ENCODE peak calls at places on chromosome 19, in ten cellular contexts. R is CD8-positive, alpha-beta memory T cell; W is Calu3; N is NCI-H2081; S is activated CD4-positive, alpha-beta T cell treated with anti-CD3 and anti-CD28 coated beads for 24 hours; M is fibroblast of pulmonary artery; Z is HEK293T; T is colonic mucosa; Y is fibroblast of lung; A is GM18507. O is an unnamed sample.

GRCh38 chr19:34282611-34283519 is 28.5 kb downstream of the GARRE1 start:
- DNase-seq in A (no peak), T (no peak), N (no peak), W (peak; percentile 17), R (no peak), M (no peak), Z (no peak), Y (peak; percentile 16), S (no peak), O (no peak)

GRCh38 chr19:31338069-31338767 is 11.0 kb downstream of the TSHZ3 start:
- DNase-seq in Y (peak; percentile 60), A (no peak), N (no peak), R (no peak), Z (peak; percentile 72), W (no peak), M (peak; percentile 91), S (no peak), T (no peak), O (no peak)

GRCh38 chr19:10461047-10461949 is 41.0 kb downstream of the PDE4A start:
- DNase-seq in T (peak; percentile 98), N (peak; percentile 62), R (peak; percentile 85), W (peak; percentile 32), S (peak; percentile 74), Z (peak; percentile 99), M (peak; percentile 92), A (peak; percentile 95), Y (peak; percentile 88), O (peak; percentile 95)

GRCh38 chr19:28544451-28545261 is 668.3 kb downstream of the UQCRFS1 start:
- DNase-seq in Z (no peak), R (no peak), M (no peak), S (no peak), N (no peak), A (no peak), W (no peak), T (no peak), Y (no peak), O (no peak)

GRCh38 chr19:33438016-33438671 is 64.6 kb downstream of the CEBPG start:
- DNase-seq in R (peak; percentile 26), W (no peak), T (no peak), N (peak; percentile 64), Y (peak; percentile 22), M (peak; percentile 29), S (no peak), Z (no peak), A (no peak), O (no peak)

GRCh38 chr19:35557539-35558399 is 5.7 kb downstream of the ATP4A start:
- DNase-seq in S (no peak), T (peak; percentile 75), N (peak; percentile 4), R (no peak), Z (peak; percentile 96), M (peak; percentile 58), Y (peak; percentile 37), W (peak; percentile 35), A (peak; percentile 20), O (no peak)

GRCh38 chr19:53183146-53183545 is 10.0 kb downstream of the ZNF665 start:
- DNase-seq in M (no peak), N (no peak), W (no peak), T (no peak), S (no peak), R (no peak), Y (peak; percentile 90), Z (no peak), A (no peak), O (no peak)

GRCh38 chr19:11295665-11296245 is at the start of gene TSPAN16:
- DNase-seq in N (no peak), Z (no peak), T (peak; percentile 27), M (no peak), A (no peak), R (no peak), Y (no peak), S (no peak), W (no peak), O (no peak)

GRCh38 chr19:5340637-5341447 is at the start of gene PTPRS:
- DNase-seq in M (peak; percentile 75), W (peak; percentile 92), T (peak; percentile 61), S (peak; percentile 56), A (peak; percentile 55), N (peak; percentile 84), Y (peak; percentile 73), R (peak; percentile 62), Z (peak; percentile 98), O (peak; percentile 84)

GRCh38 chr19:45641274-45642105 is 2.3 kb upstream of the EML2 start:
- DNase-seq in A (peak; percentile 76), S (peak; percentile 72), N (peak; percentile 79), Y (peak; percentile 70), M (peak; percentile 69), Z (peak; percentile 88), T (peak; percentile 97), W (peak; percentile 98), R (peak; percentile 73), O (peak; percentile 83)

GRCh38 chr19:11160119-11160768 is 4.7 kb upstream of the SPC24 start:
- DNase-seq in N (no peak), T (no peak), R (no peak), S (no peak), A (no peak), Y (peak; percentile 47), M (peak; percentile 78), Z (no peak), W (no peak), O (peak; percentile 71)

O was measured in Right ventricle myocardium inferior.